ENCODE peak calls at places on chromosomes 5 and 9, in nine cellular contexts. One of them, this sample, is unnamed.

GRCh38 chr9:122536138-122536537 is 9.0 kb upstream of the OR1N1 start:
- DNase-seq in heart right ventricle: no peak
- DNase-seq in IMR-90: no peak
- DNase-seq in sigmoid colon: no peak
- DNase-seq in upper lobe of left lung: no peak
- DNase-seq in cardiac muscle cell: no peak
- DNase-seq in astrocyte: no peak
- DNase-seq in OCI-LY7: no peak
- DNase-seq in left lung: no peak
- DNase-seq in this sample: no peak

GRCh38 chr5:146079695-146080361 is 25.5 kb downstream of the PLAC8L1 start:
- DNase-seq in heart right ventricle: no peak
- DNase-seq in IMR-90: peak; percentile 10
- DNase-seq in sigmoid colon: no peak
- DNase-seq in upper lobe of left lung: no peak
- DNase-seq in cardiac muscle cell: no peak
- DNase-seq in astrocyte: peak; percentile 55
- DNase-seq in OCI-LY7: no peak
- DNase-seq in left lung: no peak
- DNase-seq in this sample: no peak

GRCh38 chr5:131795879-131796792 is 681 bp downstream of the FNIP1 start:
- DNase-seq in heart right ventricle: peak; percentile 73
- DNase-seq in IMR-90: peak; percentile 51
- DNase-seq in sigmoid colon: peak; percentile 91
- DNase-seq in upper lobe of left lung: no peak
- DNase-seq in cardiac muscle cell: peak; percentile 80
- DNase-seq in astrocyte: peak; percentile 39
- DNase-seq in OCI-LY7: peak; percentile 52
- DNase-seq in left lung: peak; percentile 71
- DNase-seq in this sample: peak; percentile 57

GRCh38 chr9:85716031-85716877 is 25.5 kb downstream of the AGTPBP1 start:
- DNase-seq in heart right ventricle: no peak
- DNase-seq in IMR-90: no peak
- DNase-seq in sigmoid colon: no peak
- DNase-seq in upper lobe of left lung: no peak
- DNase-seq in cardiac muscle cell: no peak
- DNase-seq in astrocyte: no peak
- DNase-seq in OCI-LY7: peak; percentile 8
- DNase-seq in left lung: no peak
- DNase-seq in this sample: no peak

GRCh38 chr5:113038136-113038535 is 61.5 kb downstream of the DCP2 start:
- DNase-seq in heart right ventricle: no peak
- DNase-seq in IMR-90: no peak
- DNase-seq in sigmoid colon: no peak
- DNase-seq in upper lobe of left lung: no peak
- DNase-seq in cardiac muscle cell: no peak
- DNase-seq in astrocyte: no peak
- DNase-seq in OCI-LY7: no peak
- DNase-seq in left lung: no peak
- DNase-seq in this sample: no peak

GRCh38 chr9:5801739-5802113 is 31.2 kb downstream of the ERMP1 start:
- DNase-seq in heart right ventricle: no peak
- DNase-seq in IMR-90: no peak
- DNase-seq in sigmoid colon: no peak
- DNase-seq in upper lobe of left lung: no peak
- DNase-seq in cardiac muscle cell: no peak
- DNase-seq in astrocyte: no peak
- DNase-seq in OCI-LY7: no peak
- DNase-seq in left lung: no peak
- DNase-seq in this sample: no peak

GRCh38 chr9:114629563-114630090 is 18.5 kb downstream of the TMEM268 start:
- DNase-seq in heart right ventricle: no peak
- DNase-seq in IMR-90: peak; percentile 18
- DNase-seq in sigmoid colon: no peak
- DNase-seq in upper lobe of left lung: no peak
- DNase-seq in cardiac muscle cell: no peak
- DNase-seq in astrocyte: no peak
- DNase-seq in OCI-LY7: no peak
- DNase-seq in left lung: no peak
- DNase-seq in this sample: no peak

GRCh38 chr9:135139366-135139965 is 52.0 kb downstream of the OLFM1 start:
- DNase-seq in heart right ventricle: no peak
- DNase-seq in IMR-90: no peak
- DNase-seq in sigmoid colon: no peak
- DNase-seq in upper lobe of left lung: no peak
- DNase-seq in cardiac muscle cell: no peak
- DNase-seq in astrocyte: no peak
- DNase-seq in OCI-LY7: no peak
- DNase-seq in left lung: no peak
- DNase-seq in this sample: no peak

GRCh38 chr5:22560115-22560514 is 293.0 kb downstream of the CDH12 start:
- DNase-seq in heart right ventricle: no peak
- DNase-seq in IMR-90: peak; percentile 97
- DNase-seq in sigmoid colon: no peak
- DNase-seq in upper lobe of left lung: no peak
- DNase-seq in cardiac muscle cell: peak; percentile 15
- DNase-seq in astrocyte: peak; percentile 78
- DNase-seq in OCI-LY7: no peak
- DNase-seq in left lung: no peak
- DNase-seq in this sample: no peak

GRCh38 chr5:124088289-124089064 is 576.5 kb downstream of the CSNK1G3 start:
- DNase-seq in heart right ventricle: no peak
- DNase-seq in IMR-90: no peak
- DNase-seq in sigmoid colon: no peak
- DNase-seq in upper lobe of left lung: no peak
- DNase-seq in cardiac muscle cell: no peak
- DNase-seq in astrocyte: no peak
- DNase-seq in OCI-LY7: no peak
- DNase-seq in left lung: no peak
- DNase-seq in this sample: no peak

GRCh38 chr9:27726244-27727141 is 153.2 kb upstream of the C9orf72 start:
- DNase-seq in heart right ventricle: peak; percentile 63
- DNase-seq in IMR-90: peak; percentile 55
- DNase-seq in sigmoid colon: no peak
- DNase-seq in upper lobe of left lung: no peak
- DNase-seq in cardiac muscle cell: peak; percentile 83
- DNase-seq in astrocyte: peak; percentile 26
- DNase-seq in OCI-LY7: peak; percentile 53
- DNase-seq in left lung: peak; percentile 47
- DNase-seq in this sample: peak; percentile 32

GRCh38 chr5:142749321-142749720 is 20.9 kb upstream of the ARHGAP26 start:
- DNase-seq in heart right ventricle: no peak
- DNase-seq in IMR-90: peak; percentile 77
- DNase-seq in sigmoid colon: no peak
- DNase-seq in upper lobe of left lung: no peak
- DNase-seq in cardiac muscle cell: no peak
- DNase-seq in astrocyte: peak; percentile 73
- DNase-seq in OCI-LY7: no peak
- DNase-seq in left lung: no peak
- DNase-seq in this sample: no peak

GRCh38 chr5:78162253-78162862 is 132.1 kb downstream of the AP3B1 start:
- DNase-seq in heart right ventricle: no peak
- DNase-seq in IMR-90: peak; percentile 44
- DNase-seq in sigmoid colon: no peak
- DNase-seq in upper lobe of left lung: no peak
- DNase-seq in cardiac muscle cell: peak; percentile 38
- DNase-seq in astrocyte: peak; percentile 3
- DNase-seq in OCI-LY7: peak; percentile 59
- DNase-seq in left lung: no peak
- DNase-seq in this sample: no peak

GRCh38 chr5:36877667-36878420 is 1.3 kb downstream of the NIPBL start:
- DNase-seq in heart right ventricle: no peak
- DNase-seq in IMR-90: peak; percentile 37
- DNase-seq in sigmoid colon: no peak
- DNase-seq in upper lobe of left lung: no peak
- DNase-seq in cardiac muscle cell: peak; percentile 49
- DNase-seq in astrocyte: peak; percentile 48
- DNase-seq in OCI-LY7: peak; percentile 54
- DNase-seq in left lung: no peak
- DNase-seq in this sample: no peak

GRCh38 chr5:35857606-35858205 is 1.0 kb downstream of the IL7R start:
- DNase-seq in heart right ventricle: no peak
- DNase-seq in IMR-90: peak; percentile 91
- DNase-seq in sigmoid colon: no peak
- DNase-seq in upper lobe of left lung: no peak
- DNase-seq in cardiac muscle cell: no peak
- DNase-seq in astrocyte: peak; percentile 92
- DNase-seq in OCI-LY7: no peak
- DNase-seq in left lung: no peak
- DNase-seq in this sample: no peak

GRCh38 chr9:134403682-134404301 is 77.5 kb downstream of the RXRA start:
- DNase-seq in heart right ventricle: peak; percentile 85
- DNase-seq in IMR-90: peak; percentile 87
- DNase-seq in sigmoid colon: peak; percentile 92
- DNase-seq in upper lobe of left lung: no peak
- DNase-seq in cardiac muscle cell: no peak
- DNase-seq in astrocyte: peak; percentile 95
- DNase-seq in OCI-LY7: no peak
- DNase-seq in left lung: peak; percentile 87
- DNase-seq in this sample: no peak

GRCh38 chr5:114789773-114790402 is 379.8 kb downstream of the TRIM36 start:
- DNase-seq in heart right ventricle: no peak
- DNase-seq in IMR-90: no peak
- DNase-seq in sigmoid colon: no peak
- DNase-seq in upper lobe of left lung: no peak
- DNase-seq in cardiac muscle cell: peak; percentile 62
- DNase-seq in astrocyte: peak; percentile 0
- DNase-seq in OCI-LY7: peak; percentile 32
- DNase-seq in left lung: no peak
- DNase-seq in this sample: no peak

GRCh38 chr5:72065751-72066255 is 41.5 kb upstream of the MAP1B start:
- DNase-seq in heart right ventricle: no peak
- DNase-seq in IMR-90: peak; percentile 50
- DNase-seq in sigmoid colon: no peak
- DNase-seq in upper lobe of left lung: no peak
- DNase-seq in cardiac muscle cell: peak; percentile 52
- DNase-seq in astrocyte: peak; percentile 33
- DNase-seq in OCI-LY7: no peak
- DNase-seq in left lung: no peak
- DNase-seq in this sample: no peak

GRCh38 chr9:125091121-125091520 is 52.2 kb downstream of the SCAI start:
- DNase-seq in heart right ventricle: no peak
- DNase-seq in IMR-90: no peak
- DNase-seq in sigmoid colon: no peak
- DNase-seq in upper lobe of left lung: no peak
- DNase-seq in cardiac muscle cell: no peak
- DNase-seq in astrocyte: no peak
- DNase-seq in OCI-LY7: no peak
- DNase-seq in left lung: no peak
- DNase-seq in this sample: no peak

GRCh38 chr5:14342306-14342705 is 199.2 kb downstream of the TRIO start:
- DNase-seq in heart right ventricle: no peak
- DNase-seq in IMR-90: peak; percentile 66
- DNase-seq in sigmoid colon: no peak
- DNase-seq in upper lobe of left lung: no peak
- DNase-seq in cardiac muscle cell: no peak
- DNase-seq in astrocyte: no peak
- DNase-seq in OCI-LY7: peak; percentile 10
- DNase-seq in left lung: no peak
- DNase-seq in this sample: no peak
- H3K36me3 ChIP-seq in heart right ventricle: peaks cover 43% of the 10 kb centered on the region
- H3K36me3 ChIP-seq in IMR-90: peaks cover 64% of the 10 kb centered on the region
- H3K36me3 ChIP-seq in sigmoid colon: peaks cover under 1% of the 10 kb centered on the region
- H3K36me3 ChIP-seq in upper lobe of left lung: peaks cover 8% of the 10 kb centered on the region
- H3K36me3 ChIP-seq in cardiac muscle cell: peaks cover 16% of the 10 kb centered on the region
- H3K36me3 ChIP-seq in astrocyte: peaks cover 60% of the 10 kb centered on the region
- H3K36me3 ChIP-seq in OCI-LY7: no peaks in the 10 kb centered on the region
- H3K36me3 ChIP-seq in left lung: peaks cover 28% of the 10 kb centered on the region
- H3K36me3 ChIP-seq in this sample: no peaks in the 10 kb centered on the region

GRCh38 chr5:81151546-81151945 is 81.6 kb upstream of the CKMT2 start:
- DNase-seq in heart right ventricle: no peak
- DNase-seq in IMR-90: peak; percentile 92
- DNase-seq in sigmoid colon: no peak
- DNase-seq in upper lobe of left lung: no peak
- DNase-seq in cardiac muscle cell: no peak
- DNase-seq in astrocyte: peak; percentile 68
- DNase-seq in OCI-LY7: no peak
- DNase-seq in left lung: no peak
- DNase-seq in this sample: no peak
- H3K4me1 ChIP-seq in heart right ventricle: no peaks in the 10 kb centered on the region
- H3K4me1 ChIP-seq in IMR-90: peaks cover 3% of the 10 kb centered on the region
- H3K4me1 ChIP-seq in sigmoid colon: no peaks in the 10 kb centered on the region
- H3K4me1 ChIP-seq in upper lobe of left lung: no peaks in the 10 kb centered on the region
- H3K4me1 ChIP-seq in cardiac muscle cell: no peaks in the 10 kb centered on the region
- H3K4me1 ChIP-seq in astrocyte: no peaks in the 10 kb centered on the region
- H3K4me1 ChIP-seq in OCI-LY7: peaks cover 1% of the 10 kb centered on the region
- H3K4me1 ChIP-seq in left lung: no peaks in the 10 kb centered on the region
- H3K4me1 ChIP-seq in this sample: no peaks in the 10 kb centered on the region

GRCh38 chr9:72217306-72217842 is 68.1 kb downstream of the GDA start:
- DNase-seq in heart right ventricle: no peak
- DNase-seq in IMR-90: no peak
- DNase-seq in sigmoid colon: no peak
- DNase-seq in upper lobe of left lung: no peak
- DNase-seq in cardiac muscle cell: no peak
- DNase-seq in astrocyte: peak; percentile 5
- DNase-seq in OCI-LY7: no peak
- DNase-seq in left lung: no peak
- DNase-seq in this sample: no peak

DNA sequence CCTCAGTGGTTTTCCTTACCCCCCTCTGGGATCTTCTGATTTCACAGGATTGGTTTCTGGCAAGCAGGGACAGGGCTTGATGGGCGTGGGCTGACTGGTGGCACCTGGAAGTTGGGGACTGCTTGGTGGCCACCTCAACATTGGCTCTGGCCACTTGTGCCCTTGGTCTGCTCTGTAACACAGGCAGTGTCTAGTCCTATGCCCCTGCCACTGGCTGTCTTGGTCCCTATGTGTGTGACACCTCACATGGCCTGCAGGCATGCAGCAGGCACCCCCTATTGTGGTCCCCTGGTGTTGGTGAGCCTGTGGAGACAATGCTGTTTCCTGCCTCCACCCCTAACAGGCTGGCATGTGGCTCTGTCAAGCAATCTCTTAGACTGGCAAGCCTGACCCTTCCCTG is 71.3 kb downstream of the GDA start:
- DNase-seq in heart right ventricle: no peak
- DNase-seq in IMR-90: no peak
- DNase-seq in sigmoid colon: no peak
- DNase-seq in upper lobe of left lung: no peak
- DNase-seq in cardiac muscle cell: no peak
- DNase-seq in astrocyte: no peak
- DNase-seq in OCI-LY7: no peak
- DNase-seq in left lung: no peak
- DNase-seq in this sample: no peak
- TF ChIP-seq CTCF in heart right ventricle: no peak
- TF ChIP-seq CTCF in IMR-90: no peak
- TF ChIP-seq CTCF in sigmoid colon: no peak
- TF ChIP-seq CTCF in upper lobe of left lung: no peak
- TF ChIP-seq CTCF in cardiac muscle cell: no peak
- TF ChIP-seq CTCF in astrocyte: no peak
- TF ChIP-seq CTCF in OCI-LY7: no peak
- TF ChIP-seq CTCF in left lung: no peak
- TF ChIP-seq CTCF in this sample: no peak

GRCh38 chr9:137971477-137972138 is 94.0 kb downstream of the CACNA1B start:
- DNase-seq in heart right ventricle: no peak
- DNase-seq in IMR-90: no peak
- DNase-seq in sigmoid colon: peak; percentile 37
- DNase-seq in upper lobe of left lung: peak; percentile 40
- DNase-seq in cardiac muscle cell: no peak
- DNase-seq in astrocyte: no peak
- DNase-seq in OCI-LY7: no peak
- DNase-seq in left lung: no peak
- DNase-seq in this sample: no peak
- H3K36me3 ChIP-seq in heart right ventricle: no peaks in the 10 kb centered on the region
- H3K36me3 ChIP-seq in IMR-90: no peaks in the 10 kb centered on the region
- H3K36me3 ChIP-seq in sigmoid colon: no peaks in the 10 kb centered on the region
- H3K36me3 ChIP-seq in upper lobe of left lung: no peaks in the 10 kb centered on the region
- H3K36me3 ChIP-seq in cardiac muscle cell: no peaks in the 10 kb centered on the region
- H3K36me3 ChIP-seq in astrocyte: no peaks in the 10 kb centered on the region
- H3K36me3 ChIP-seq in OCI-LY7: no peaks in the 10 kb centered on the region
- H3K36me3 ChIP-seq in left lung: no peaks in the 10 kb centered on the region
- H3K36me3 ChIP-seq in this sample: no peaks in the 10 kb centered on the region